ENCODE peak calls at places on chromosome 11, in nine cellular contexts. O is HCT116, Y is A549, K is heart left ventricle, S is right lobe of liver, A is GM12878, B is IMR-90, V is GM12892, G is body of pancreas. F is an unnamed sample.

GRCh38 chr11:62573006-62573591 is 592 bp downstream of the EEF1G start:
- DNase-seq in Y (no peak), O (no peak), V (no peak), A (no peak), B (no peak), G (peak), K (no peak), S (peak), F (peak)

GRCh38 chr11:12319734-12320387 is 57.5 kb upstream of the PARVA start:
- DNase-seq in V (no peak), K (no peak), S (no peak), G (no peak), Y (no peak), A (no peak), B (peak), O (no peak), F (no peak)

GRCh38 chr11:23991140-23991539 is 505.7 kb upstream of the LUZP2 start:
- DNase-seq in B (peak), Y (no peak), S (no peak), G (no peak), K (no peak), A (no peak), V (no peak), O (no peak), F (no peak)

GRCh38 chr11:62372871-62373270 is 35.6 kb downstream of the ASRGL1 start:
- DNase-seq in K (no peak), S (no peak), O (no peak), V (no peak), Y (no peak), G (no peak), A (no peak), B (no peak), F (no peak)

GRCh38 chr11:75272391-75272790 is 31.8 kb downstream of the TPBGL start:
- DNase-seq in V (no peak), S (peak), O (no peak), A (no peak), Y (no peak), G (no peak), K (no peak), B (no peak), F (no peak)

GRCh38 chr11:84430661-84431060 is 1144.5 kb upstream of the CCDC90B start:
- DNase-seq in B (no peak), S (no peak), G (peak), O (no peak), V (no peak), K (no peak), Y (no peak), A (no peak), F (no peak)

GRCh38 chr11:110808291-110808690 is 96.1 kb upstream of the ARHGAP20 start:
- DNase-seq in G (no peak), V (no peak), Y (no peak), B (no peak), O (no peak), S (no peak), K (no peak), A (no peak), F (no peak)

GRCh38 chr11:85752890-85753581 is 57.9 kb downstream of the SYTL2 start:
- DNase-seq in Y (no peak), S (no peak), B (no peak), O (no peak), G (peak), V (no peak), K (no peak), A (no peak), F (peak)

GRCh38 chr11:35721576-35722341 is 59.2 kb downstream of the TRIM44 start:
- DNase-seq in Y (no peak), B (peak), A (no peak), V (no peak), K (no peak), O (no peak), S (no peak), G (no peak), F (no peak)

GRCh38 chr11:70739811-70740474 is 341.6 kb downstream of the CTTN start:
- DNase-seq in B (no peak), G (no peak), K (no peak), Y (no peak), O (no peak), S (no peak), A (no peak), V (no peak), F (no peak)

GRCh38 chr11:38723361-38723760 is 2125.3 kb upstream of the RAG2 start:
- DNase-seq in V (no peak), Y (no peak), G (no peak), K (no peak), A (no peak), S (no peak), B (no peak), O (no peak), F (peak)

GRCh38 chr11:20609727-20610707 is 10.6 kb downstream of the SLC6A5 start:
- DNase-seq in O (peak), V (peak), A (no peak), K (peak), S (peak), Y (peak), B (peak), G (peak), F (peak)

GRCh38 chr11:46725338-46726205 is 6.6 kb downstream of the F2 start:
- DNase-seq in S (no peak), Y (no peak), G (no peak), V (no peak), K (no peak), A (no peak), O (no peak), B (no peak), F (no peak)

GRCh38 chr11:26841818-26842457 is 120.1 kb upstream of the SLC5A12 start:
- DNase-seq in O (no peak), A (no peak), B (peak), K (no peak), V (no peak), G (no peak), S (no peak), Y (no peak), F (no peak)

GRCh38 chr11:123654566-123655081 is at the start of gene SCN3B:
- DNase-seq in K (peak), A (no peak), G (peak), O (no peak), B (peak), S (no peak), Y (peak), V (peak), F (peak)

GRCh38 chr11:105915036-105915435 is 107.0 kb downstream of the MSANTD4 start:
- DNase-seq in V (no peak), K (no peak), A (no peak), S (no peak), O (no peak), Y (no peak), B (no peak), G (no peak), F (no peak)

GRCh38 chr11:126307706-126308105 is 3.8 kb downstream of the DCPS start:
- DNase-seq in Y (no peak), K (no peak), A (no peak), V (no peak), G (peak), S (no peak), B (peak), O (no peak), F (peak)

GRCh38 chr11:45930951-45931563 is 8.6 kb downstream of the LARGE2 start:
- DNase-seq in Y (no peak), G (no peak), V (no peak), K (no peak), B (no peak), O (no peak), S (no peak), A (no peak), F (no peak)

GRCh38 chr11:58905716-58906547 is 33.4 kb upstream of the GLYATL1 start:
- DNase-seq in K (peak), V (no peak), Y (peak), O (no peak), B (peak), A (no peak), G (peak), S (peak), F (no peak)

GRCh38 chr11:78384231-78384630 is 33.4 kb downstream of the GAB2 start:
- DNase-seq in O (no peak), V (no peak), G (no peak), A (no peak), K (no peak), Y (no peak), S (no peak), B (no peak), F (no peak)

GRCh38 chr11:132088551-132088950 is 718.1 kb downstream of the NTM start:
- DNase-seq in S (no peak), G (no peak), K (no peak), Y (no peak), O (no peak), A (no peak), B (no peak), V (no peak), F (no peak)

GRCh38 chr11:117440258-117440657 is 112.6 kb downstream of the CEP164 start:
- DNase-seq in K (no peak), S (no peak), B (no peak), G (no peak), O (no peak), V (no peak), A (no peak), Y (no peak), F (no peak)

GRCh38 chr11:11171854-11172253 is 181.2 kb downstream of the CSNK2A3 start:
- DNase-seq in Y (no peak), B (no peak), A (peak), S (no peak), O (no peak), V (no peak), G (no peak), K (no peak), F (no peak)

GRCh38 chr11:559020-559620 is 1.4 kb downstream of the LMNTD2 start:
- DNase-seq in G (no peak), O (no peak), V (no peak), S (no peak), B (no peak), A (no peak), K (no peak), Y (no peak), F (no peak)

GRCh38 chr11:8059030-8059429 is 22.0 kb upstream of the TUB start:
- DNase-seq in V (no peak), A (no peak), Y (no peak), K (no peak), O (no peak), S (peak), B (no peak), G (no peak), F (no peak)

GRCh38 chr11:48109046-48109666 is 107.5 kb upstream of the OR4B1 start:
- DNase-seq in B (peak), O (peak), Y (peak), S (peak), A (no peak), V (no peak), G (no peak), K (no peak), F (peak)

GRCh38 chr11:125494987-125495725 is 909 bp downstream of the FEZ1 start:
- DNase-seq in Y (peak), A (no peak), V (no peak), B (peak), K (peak), S (no peak), O (no peak), G (peak), F (peak)

GRCh38 chr11:10746871-10747270 is 4.2 kb upstream of the CTR9 start:
- DNase-seq in Y (no peak), S (no peak), O (no peak), B (no peak), K (no peak), G (no peak), V (no peak), A (no peak), F (no peak)

GRCh38 chr11:72333657-72334056 is 89.7 kb upstream of the PHOX2A start:
- DNase-seq in S (no peak), Y (no peak), V (no peak), G (no peak), A (no peak), K (no peak), O (no peak), B (no peak), F (peak)

GRCh38 chr11:117256573-117256972 is 24.1 kb downstream of the RNF214 start:
- DNase-seq in Y (no peak), A (no peak), B (peak), K (no peak), V (no peak), G (no peak), O (no peak), S (no peak), F (no peak)

GRCh38 chr11:29119691-29120328 is 897.0 kb downstream of the KCNA4 start:
- DNase-seq in Y (peak), V (no peak), A (no peak), G (no peak), B (peak), K (no peak), S (no peak), O (no peak), F (no peak)

GRCh38 chr11:86574493-86575207 is 97.8 kb downstream of the ME3 start:
- DNase-seq in B (no peak), Y (no peak), A (no peak), V (no peak), G (no peak), O (no peak), S (no peak), K (no peak), F (no peak)

GRCh38 chr11:127002669-127003259 is 2.2 kb upstream of the KIRREL3 start:
- DNase-seq in S (no peak), Y (no peak), O (no peak), A (no peak), G (no peak), B (no peak), V (no peak), K (no peak), F (no peak)

DNA sequence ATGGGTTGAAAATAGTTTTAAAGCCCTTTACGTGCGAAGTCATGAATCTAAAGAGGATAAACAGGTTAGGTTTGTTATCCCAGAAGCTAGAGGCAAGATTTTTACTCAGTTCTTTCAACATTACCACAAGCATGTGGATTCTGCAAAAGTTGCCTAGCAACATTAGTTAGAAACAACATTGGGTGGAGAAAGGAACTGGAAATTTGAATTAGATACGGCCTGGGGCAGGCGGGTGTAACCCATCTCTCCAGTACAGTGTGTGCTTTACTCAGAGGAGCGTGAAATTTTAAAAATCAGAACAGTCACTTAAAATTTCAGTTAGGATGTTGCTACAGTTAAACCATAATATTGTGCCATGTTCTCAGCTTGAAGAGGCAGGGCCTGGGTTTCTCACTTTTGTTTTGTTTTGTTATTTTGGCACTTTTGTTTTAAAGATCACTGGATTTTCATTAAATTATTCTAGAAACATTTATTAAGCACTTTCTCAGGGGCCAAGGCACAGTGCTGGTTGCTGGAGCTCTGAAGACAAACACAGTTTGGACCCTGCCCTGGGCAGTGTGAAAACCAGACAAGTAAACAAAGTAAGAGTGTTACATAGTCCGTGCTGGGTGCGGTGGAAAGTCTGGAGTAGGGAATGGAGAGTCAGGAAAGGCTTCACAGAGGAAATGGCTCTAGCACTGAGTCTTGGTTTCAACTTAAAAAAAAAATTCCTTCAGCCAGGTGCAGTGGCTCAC is 4.4 kb upstream of the WEE1 start:
- DNase-seq in A (no peak), Y (peak), S (peak), K (peak), O (peak), B (peak), G (peak), V (no peak), F (peak)
- TF ChIP-seq POLR2A in A (no peak), Y (no peak), S (peak), K (no peak), O (no peak), B (peak), G (peak), V (no peak), F (no peak)

GRCh38 chr11:65429724-65430405 is 7.3 kb downstream of the NEAT1 start:
- DNase-seq in V (no peak), O (no peak), K (no peak), S (peak), A (no peak), G (peak), Y (no peak), B (peak), F (peak)
- TF ChIP-seq POLR2A in V (peak), O (peak), K (peak), S (peak), A (peak), G (no peak), Y (peak), B (peak), F (peak)

GRCh38 chr11:60912851-60913550 is 957 bp upstream of the TMEM109 start:
- DNase-seq in B (no peak), G (no peak), V (no peak), S (no peak), O (no peak), Y (no peak), K (no peak), A (no peak), F (no peak)

GRCh38 chr11:60912223-60912850 is 1.6 kb upstream of the TMEM109 start:
- DNase-seq in V (no peak), B (no peak), G (no peak), S (no peak), Y (no peak), K (no peak), O (no peak), A (no peak), F (no peak)

GRCh38 chr11:60915250-60915914 is 1.4 kb downstream of the TMEM109 start:
- DNase-seq in V (peak), G (peak), O (peak), A (peak), S (no peak), B (peak), Y (peak), K (peak), F (peak)

GRCh38 chr11:60914620-60915249 is 777 bp downstream of the TMEM109 start:
- DNase-seq in Y (peak), K (no peak), A (no peak), B (peak), G (peak), S (no peak), V (no peak), O (no peak), F (peak)

DNA sequence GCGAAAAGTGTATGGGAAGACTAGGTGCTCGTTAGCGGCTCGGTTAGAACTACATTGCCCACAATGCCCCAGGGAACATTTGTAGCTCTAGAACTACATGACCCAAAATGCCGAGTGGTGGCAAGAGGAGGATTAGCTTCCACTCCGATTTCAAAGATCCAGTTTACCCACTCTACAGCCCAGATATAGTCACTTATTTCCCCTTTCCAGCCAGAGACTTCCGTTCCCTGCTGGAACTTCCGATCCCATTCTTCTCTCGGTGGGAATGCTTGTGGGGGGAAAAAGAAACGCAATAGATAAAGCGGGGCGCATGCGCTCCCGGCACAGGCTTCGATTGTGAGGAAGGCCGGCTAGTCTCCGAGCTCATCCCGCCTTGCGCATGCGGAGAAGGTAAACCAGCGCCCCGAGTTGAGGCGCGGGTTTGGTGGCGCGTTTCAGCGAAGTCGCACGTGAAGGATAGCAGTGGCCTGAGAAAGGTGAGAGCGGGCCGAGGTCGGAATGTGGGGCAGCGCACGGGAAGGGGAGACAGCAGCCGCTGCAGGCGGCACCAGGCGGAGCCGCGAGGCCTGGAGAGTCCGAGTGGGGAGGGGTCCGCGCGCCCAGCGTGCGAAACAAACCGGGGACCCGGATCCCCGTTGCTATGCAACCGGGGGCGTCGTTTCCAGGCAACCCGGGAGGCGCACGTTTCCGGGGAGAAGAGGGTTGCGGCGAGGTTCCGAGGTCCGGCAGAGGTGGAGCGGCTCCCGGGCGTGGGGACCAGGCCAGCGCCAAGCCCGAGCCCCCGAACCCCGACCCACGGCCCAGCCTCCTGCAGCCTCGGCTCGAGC is at the start of gene TMEM109:
- DNase-seq in O (peak), B (peak), A (peak), V (peak), S (peak), K (peak), Y (peak), G (peak), F (peak)
- TF ChIP-seq POLR2A in O (peak), B (peak), A (peak), V (peak), S (peak), K (no peak), Y (peak), G (peak), F (peak)

GRCh38 chr11:122048401-122048800 is 67.6 kb downstream of the BLID start:
- DNase-seq in K (no peak), G (no peak), V (no peak), B (peak), Y (no peak), S (no peak), A (no peak), O (no peak), F (no peak)
- TF ChIP-seq POLR2A in K (no peak), G (no peak), V (no peak), B (no peak), Y (no peak), S (no peak), A (no peak), O (no peak), F (no peak)

GRCh38 chr11:2892215-2893020 is 6.8 kb upstream of the CDKN1C start:
- DNase-seq in K (peak), S (peak), A (no peak), B (peak), Y (peak), G (no peak), V (peak), O (no peak), F (peak)

GRCh38 chr11:2891291-2891690 is 5.7 kb upstream of the CDKN1C start:
- DNase-seq in A (no peak), K (no peak), Y (no peak), V (no peak), B (no peak), O (no peak), G (no peak), S (no peak), F (no peak)

GRCh38 chr11:2890466-2891241 is 5.1 kb upstream of the CDKN1C start:
- DNase-seq in V (no peak), B (peak), G (peak), K (peak), Y (no peak), S (peak), O (no peak), A (no peak), F (no peak)

GRCh38 chr11:2893021-2893528 is 7.5 kb upstream of the CDKN1C start:
- DNase-seq in A (no peak), B (no peak), S (no peak), O (no peak), G (no peak), Y (no peak), K (no peak), V (no peak), F (no peak)

GRCh38 chr11:2891901-2892214 is 6.3 kb upstream of the CDKN1C start:
- DNase-seq in O (no peak), V (no peak), Y (no peak), K (peak), A (no peak), S (peak), B (peak), G (peak), F (no peak)
- TF ChIP-seq POLR2A in O (no peak), V (no peak), Y (no peak), K (no peak), A (no peak), S (no peak), B (no peak), G (no peak), F (no peak)

GRCh38 chr11:64851831-64852337 is 7.4 kb upstream of the CDC42BPG start:
- DNase-seq in S (no peak), K (no peak), Y (no peak), A (no peak), B (no peak), V (no peak), O (no peak), G (no peak), F (peak)
- TF ChIP-seq POLR2A in S (no peak), K (no peak), Y (no peak), A (peak), B (no peak), V (peak), O (no peak), G (no peak), F (no peak)

GRCh38 chr11:69156218-69156639 is 494 bp downstream of the SMIM38 start:
- DNase-seq in A (no peak), G (no peak), K (no peak), O (no peak), S (no peak), Y (no peak), V (no peak), B (no peak), F (no peak)
- TF ChIP-seq POLR2A in A (peak), G (no peak), K (no peak), O (no peak), S (no peak), Y (no peak), V (peak), B (no peak), F (no peak)